ENCODE peak calls at places on chromosomes 7 and 10, in four cellular contexts. G is CD4-positive, alpha-beta memory T cell; A is Right ventricle myocardium superior; Q is stimulated activated CD8-positive, alpha-beta memory T cell treated with anti-CD3 and anti-CD28 coated beads, Interleukin-4, amount 100 ng/mL, for 4 hours. P is an unnamed sample.

GRCh38 chr7:22442187-22442886 is 57.7 kb downstream of the STEAP1B start:
- DNase-seq in A (no peak), Q (no peak), G (no peak), P (no peak)

GRCh38 chr10:114520453-114520852 is 116.2 kb upstream of the AFAP1L2 start:
- DNase-seq in G (no peak), Q (no peak), A (no peak), P (no peak)

GRCh38 chr10:132419631-132420468 is 22.9 kb downstream of the PWWP2B start:
- DNase-seq in G (no peak), A (no peak), Q (no peak), P (no peak)

GRCh38 chr7:67683628-67684027 is 687.0 kb downstream of the TYW1 start:
- DNase-seq in Q (no peak), G (no peak), A (no peak), P (no peak)

GRCh38 chr7:156203923-156204322 is 391.7 kb upstream of the SHH start:
- DNase-seq in Q (no peak), G (no peak), A (no peak), P (no peak)

GRCh38 chr10:98296514-98296913 is 28.5 kb upstream of the LOXL4 start:
- DNase-seq in G (no peak), Q (no peak), A (no peak), P (no peak)

GRCh38 chr7:46468753-46469356 is 547.8 kb upstream of the IGFBP3 start:
- DNase-seq in A (no peak), Q (no peak), G (no peak), P (no peak)

GRCh38 chr10:48634198-48634983 is 29.5 kb upstream of the ARHGAP22 start:
- DNase-seq in Q (no peak), G (no peak), A (peak), P (no peak)

GRCh38 chr10:67669978-67670377 is 26.0 kb downstream of the CTNNA3 start:
- DNase-seq in A (no peak), Q (no peak), G (no peak), P (no peak)

GRCh38 chr7:22193361-22194016 is 163.5 kb downstream of the RAPGEF5 start:
- DNase-seq in Q (no peak), A (peak), G (no peak), P (peak)

GRCh38 chr7:14754631-14755030 is 147.9 kb downstream of the DGKB start:
- DNase-seq in A (no peak), Q (no peak), G (no peak), P (no peak)

GRCh38 chr10:88107698-88108097 is 244.3 kb downstream of the PTEN start:
- DNase-seq in Q (no peak), A (no peak), G (no peak), P (no peak)

GRCh38 chr7:109663806-109664205 is 1094.1 kb downstream of the DNAJB9 start:
- DNase-seq in A (no peak), G (no peak), Q (no peak), P (no peak)

GRCh38 chr7:99121496-99122021 is 22.3 kb downstream of the SMURF1 start:
- DNase-seq in G (no peak), Q (no peak), A (peak), P (no peak)

GRCh38 chr10:118965636-118966035 is 63.9 kb upstream of the NANOS1 start:
- DNase-seq in A (no peak), Q (no peak), G (no peak), P (peak)

GRCh38 chr10:63429280-63429679 is 36.5 kb downstream of the JMJD1C start:
- DNase-seq in G (no peak), Q (no peak), A (no peak), P (no peak)

GRCh38 chr7:128066858-128067257 is 35.6 kb upstream of the LRRC4 start:
- DNase-seq in A (no peak), Q (no peak), G (no peak), P (no peak)

GRCh38 chr10:62806246-62806645 is 1.7 kb downstream of the ADO start:
- DNase-seq in A (no peak), G (no peak), Q (no peak), P (no peak)

GRCh38 chr10:42963302-42963701 is 113.6 kb upstream of the RET start:
- DNase-seq in A (peak), G (no peak), Q (no peak), P (no peak)

GRCh38 chr10:123227706-123228105 is 73.5 kb downstream of the BUB3 start:
- DNase-seq in A (no peak), Q (no peak), G (no peak), P (no peak)

GRCh38 chr10:49367600-49367999 is 28.3 kb downstream of the DRGX start:
- DNase-seq in A (no peak), G (no peak), Q (no peak), P (no peak)

GRCh38 chr7:30938435-30939316 is 25.1 kb upstream of the GHRHR start:
- DNase-seq in Q (peak), A (peak), G (peak), P (no peak)

GRCh38 chr10:6416892-6417512 is 163.1 kb downstream of the PRKCQ start:
- DNase-seq in A (no peak), Q (no peak), G (peak), P (no peak)

GRCh38 chr7:138115047-138115446 is 38.8 kb downstream of the AKR1D1 start:
- DNase-seq in A (no peak), G (no peak), Q (no peak), P (no peak)

GRCh38 chr7:501526-501925 is 18.1 kb downstream of the PDGFA start:
- DNase-seq in Q (no peak), G (no peak), A (peak), P (no peak)

GRCh38 chr10:106897631-106898161 is 266.8 kb downstream of the SORCS1 start:
- DNase-seq in G (no peak), A (peak), Q (no peak), P (no peak)

GRCh38 chr7:6577369-6578113 is at the start of gene ZDHHC4:
- DNase-seq in G (peak), Q (peak), A (peak), P (peak)

GRCh38 chr10:69732826-69733150 is 68.9 kb upstream of the COL13A1 start:
- DNase-seq in G (no peak), Q (no peak), A (no peak), P (no peak)